ENCODE peak calls at places on chromosomes 4 and X, in nine cellular contexts. A is nephron progenitor cell, E is NCI-H460, X is left cardiac atrium, P is G401, R is hepatocyte, N is NCI-H1417, O is cerebellum, S is fibroblast of mammary gland. W is an unnamed sample.

GRCh38 chrX:38881727-38882126 is 80.5 kb downstream of the MID1IP1 start:
- DNase-seq in A (no peak), E (no peak), X (no peak), P (no peak), R (no peak), N (no peak), O (no peak), S (peak), W (no peak)

GRCh38 chr4:152936446-152937279 is 540 bp downstream of the FHDC1 start:
- DNase-seq in A (peak), E (no peak), X (peak), P (peak), R (peak), N (peak), O (peak), S (peak), W (peak)

GRCh38 chr4:8113611-8114343 is 44.8 kb downstream of the ABLIM2 start:
- DNase-seq in A (no peak), E (no peak), X (peak), P (no peak), R (no peak), N (no peak), O (no peak), S (no peak), W (no peak)

GRCh38 chr4:2712261-2712842 is 43.8 kb downstream of the TNIP2 start:
- DNase-seq in A (no peak), E (no peak), X (no peak), P (no peak), R (no peak), N (no peak), O (no peak), S (peak), W (peak)

GRCh38 chr4:110609044-110609750 is 13.7 kb downstream of the PITX2 start:
- DNase-seq in A (peak), E (no peak), X (no peak), P (no peak), R (no peak), N (no peak), O (no peak), S (no peak), W (no peak)

GRCh38 chr4:37628977-37629609 is 57.1 kb downstream of the RELL1 start:
- DNase-seq in A (no peak), E (peak), X (no peak), P (peak), R (peak), N (no peak), O (peak), S (peak), W (no peak)

GRCh38 chrX:136816970-136817369 is 36.2 kb upstream of the ARHGEF6 start:
- DNase-seq in A (no peak), E (no peak), X (no peak), P (no peak), R (no peak), N (no peak), O (no peak), S (peak), W (no peak)

GRCh38 chrX:119870626-119871131 is 854 bp downstream of the RNF113A start:
- DNase-seq in A (peak), E (no peak), X (peak), P (peak), R (peak), N (peak), O (peak), S (no peak), W (no peak)

GRCh38 chr4:83109480-83110221 is 4.9 kb downstream of the PLAC8 start:
- DNase-seq in A (peak), E (peak), X (peak), P (no peak), R (peak), N (peak), O (no peak), S (peak), W (peak)

GRCh38 chrX:65783746-65784145 is 116.3 kb downstream of the MSN start:
- DNase-seq in A (no peak), E (no peak), X (no peak), P (no peak), R (no peak), N (no peak), O (no peak), S (no peak), W (no peak)

GRCh38 chrX:38870386-38870895 is 69.2 kb downstream of the MID1IP1 start:
- DNase-seq in A (no peak), E (no peak), X (no peak), P (no peak), R (no peak), N (no peak), O (no peak), S (peak), W (peak)

GRCh38 chr4:128572778-128573241 is 236.7 kb upstream of the JADE1 start:
- DNase-seq in A (no peak), E (no peak), X (no peak), P (no peak), R (no peak), N (no peak), O (no peak), S (no peak), W (no peak)

GRCh38 chr4:103936653-103937145 is 216.9 kb upstream of the TACR3 start:
- DNase-seq in A (no peak), E (no peak), X (no peak), P (no peak), R (no peak), N (no peak), O (no peak), S (no peak), W (no peak)

GRCh38 chr4:8167291-8167690 is 8.7 kb upstream of the ABLIM2 start:
- DNase-seq in A (no peak), E (no peak), X (no peak), P (no peak), R (no peak), N (no peak), O (no peak), S (no peak), W (no peak)

GRCh38 chr4:138452823-138453222 is 210.7 kb upstream of the SLC7A11 start:
- DNase-seq in A (no peak), E (no peak), X (no peak), P (no peak), R (no peak), N (no peak), O (no peak), S (no peak), W (no peak)

GRCh38 chr4:77193046-77193445 is 36.0 kb downstream of the CCNG2 start:
- DNase-seq in A (no peak), E (no peak), X (no peak), P (no peak), R (no peak), N (no peak), O (no peak), S (no peak), W (no peak)

GRCh38 chr4:110184791-110185155 is 13.6 kb downstream of the ELOVL6 start:
- DNase-seq in A (no peak), E (no peak), X (no peak), P (no peak), R (no peak), N (no peak), O (no peak), S (no peak), W (no peak)

W was measured in H9.